ENCODE peak calls at places on chromosomes 6 and 20, in five cellular contexts. C, S, D, B and G are unnamed samples.
A peak's percentile ranks its signal among the peaks of the same experiment; 100 is the strongest.

GRCh38 chr20:47725248-47725973 is 59.9 kb downstream of the SULF2 start:
- DNase-seq in B (peak; percentile 72), S (peak; percentile 76), C (peak; percentile 73), D (peak; percentile 82), G (peak; percentile 65)

GRCh38 chr6:14009416-14009815 is 84.7 kb downstream of the RNF182 start:
- DNase-seq in S (no peak), B (no peak), D (no peak), C (no peak), G (no peak)

GRCh38 chr6:3742426-3743344 is 8.8 kb downstream of the PXDC1 start:
- DNase-seq in S (peak; percentile 94), B (peak; percentile 87), D (peak; percentile 48), C (peak; percentile 72), G (peak; percentile 86)

GRCh38 chr20:46992640-46993035 is 98.0 kb downstream of the EYA2 start:
- DNase-seq in S (no peak), D (no peak), B (no peak), C (no peak), G (no peak)

GRCh38 chr6:95176322-95176721 is 401.0 kb upstream of the MANEA start:
- DNase-seq in S (no peak), C (no peak), B (no peak), D (no peak), G (no peak)

GRCh38 chr6:149961728-149962425 is 1.9 kb upstream of the ULBP1 start:
- DNase-seq in D (peak; percentile 36), S (no peak), C (no peak), B (no peak), G (no peak)

GRCh38 chr6:38192486-38192885 is 373.0 kb downstream of the ZFAND3 start:
- DNase-seq in C (no peak), D (no peak), S (no peak), B (no peak), G (no peak)

GRCh38 chr6:165636415-165637048 is 26.5 kb downstream of the PDE10A start:
- DNase-seq in C (peak; percentile 64), B (no peak), D (no peak), S (no peak), G (no peak)

GRCh38 chr20:54173653-54174451 is at the start of gene CYP24A1:
- DNase-seq in C (no peak), S (peak; percentile 29), D (no peak), B (no peak), G (no peak)

GRCh38 chr6:163489584-163489983 is 75.1 kb downstream of the QKI start:
- DNase-seq in C (peak; percentile 35), B (no peak), D (no peak), S (no peak), G (no peak)

GRCh38 chr20:57712851-57713504 is 3.2 kb upstream of the PMEPA1 start:
- DNase-seq in B (no peak), D (no peak), C (no peak), S (no peak), G (no peak)

GRCh38 chr6:95286874-95287273 is 290.5 kb upstream of the MANEA start:
- DNase-seq in S (no peak), C (no peak), B (no peak), D (no peak), G (no peak)

GRCh38 chr6:15358579-15359327 is 112.9 kb downstream of the JARID2 start:
- DNase-seq in B (no peak), D (no peak), C (peak; percentile 46), S (no peak), G (no peak)

GRCh38 chr6:47634210-47635047 is 64.0 kb upstream of the ADGRF4 start:
- DNase-seq in D (no peak), B (no peak), S (no peak), C (no peak), G (no peak)

GRCh38 chr6:152685819-152686218 is 11.9 kb upstream of the MYCT1 start:
- DNase-seq in B (no peak), D (no peak), S (no peak), C (no peak), G (no peak)

GRCh38 chr6:31116661-31117385 is 2.2 kb downstream of the PSORS1C1 start:
- DNase-seq in C (no peak), B (peak; percentile 49), D (no peak), S (no peak), G (no peak)

GRCh38 chr20:32830437-32830836 is 10.7 kb downstream of the MAPRE1 start:
- DNase-seq in S (no peak), D (no peak), C (peak; percentile 34), B (no peak), G (peak; percentile 62)

GRCh38 chr6:108966855-108967755 is 118.9 kb downstream of the ARMC2 start:
- DNase-seq in C (peak; percentile 60), D (peak; percentile 7), S (peak; percentile 41), B (no peak), G (no peak)

DNA sequence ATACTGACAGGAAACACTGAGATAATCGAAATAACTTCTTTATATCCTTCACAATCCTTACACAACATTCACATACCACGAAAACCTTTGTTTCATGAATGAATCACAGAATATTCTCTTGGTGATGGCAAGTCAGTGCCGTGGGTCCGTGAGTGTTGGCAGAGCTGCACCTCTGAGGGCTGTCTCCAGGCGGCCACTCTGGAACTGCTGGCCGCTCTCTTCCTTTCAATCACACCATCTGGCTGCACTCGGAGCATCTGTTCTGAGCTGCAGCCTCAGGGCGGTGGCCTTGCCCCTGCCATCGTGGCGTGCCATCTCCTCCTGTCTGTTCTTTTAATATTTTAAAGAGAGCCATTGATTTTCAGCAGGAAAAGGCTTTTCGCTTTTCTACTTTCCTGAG is 129.4 kb upstream of the AFDN start:
- DNase-seq in S (no peak), C (no peak), B (no peak), D (no peak), G (no peak)
- H3K9me3 ChIP-seq in S (no peaks in the 10 kb centered on the region), C (peaks cover 27% of the 10 kb centered on the region), B (no peaks in the 10 kb centered on the region), D (no peaks in the 10 kb centered on the region), G (no peaks in the 10 kb centered on the region)

GRCh38 chr20:38113401-38114325 is 51.4 kb downstream of the TGM2 start:
- DNase-seq in B (no peak), C (no peak), D (peak; percentile 27), S (no peak), G (no peak)
- TF ChIP-seq POLR2A in B (no peak), C (no peak), D (no peak), S (no peak), G (no peak)

GRCh38 chr6:22318404-22318803 is 21.6 kb upstream of the PRL start:
- DNase-seq in S (no peak), C (no peak), B (no peak), D (no peak), G (no peak)
- H3K9me3 ChIP-seq in S (peaks cover 9% of the 10 kb centered on the region), C (peaks cover 6% of the 10 kb centered on the region), B (peaks cover 6% of the 10 kb centered on the region), D (no peaks in the 10 kb centered on the region), G (no peaks in the 10 kb centered on the region)

GRCh38 chr6:26473429-26473757 is 15.6 kb downstream of the BTN2A1 start:
- DNase-seq in C (no peak), S (no peak), D (no peak), B (no peak), G (no peak)

GRCh38 chr6:26471970-26472369 is 14.2 kb downstream of the BTN2A1 start:
- DNase-seq in C (no peak), D (no peak), S (no peak), B (no peak), G (no peak)

GRCh38 chr6:26472549-26473245 is 14.9 kb downstream of the BTN2A1 start:
- DNase-seq in B (no peak), S (no peak), D (no peak), C (no peak), G (no peak)

GRCh38 chr6:26474439-26474881 is 16.7 kb downstream of the BTN2A1 start:
- DNase-seq in C (no peak), B (no peak), S (no peak), D (no peak), G (no peak)

DNA sequence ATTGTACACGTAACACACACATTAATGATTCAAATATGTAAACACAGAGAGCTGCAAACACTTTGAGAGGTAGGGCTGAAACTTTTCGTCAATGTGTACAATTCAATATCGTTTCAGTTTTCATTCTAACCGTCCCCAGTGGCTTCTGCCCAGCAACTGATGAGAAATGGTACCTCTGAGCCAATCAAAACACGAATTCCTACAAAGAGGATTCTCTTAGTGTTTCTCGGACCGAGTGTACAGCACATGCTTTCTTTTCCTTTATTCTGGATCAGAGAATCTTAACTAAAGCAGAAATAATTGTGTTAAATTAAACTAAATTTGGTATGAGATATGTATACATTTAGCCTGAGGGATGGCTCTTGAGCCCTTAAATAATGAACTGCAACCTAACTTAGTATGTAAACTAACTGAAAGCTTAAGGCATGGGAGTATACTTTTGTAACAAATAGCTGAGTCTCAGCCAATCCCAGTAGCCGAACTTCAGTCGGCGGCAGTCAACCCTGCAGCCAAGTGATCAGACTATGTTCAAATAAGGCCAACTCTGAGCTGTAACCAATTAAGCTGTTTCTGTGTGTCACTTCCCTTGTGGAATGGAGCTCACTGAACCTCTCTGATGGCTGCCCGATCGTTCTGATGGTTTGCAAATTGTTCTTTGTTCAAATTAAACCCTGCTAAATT is 16.1 kb downstream of the BTN2A1 start:
- DNase-seq in S (peak; percentile 87), C (peak; percentile 97), B (peak; percentile 74), D (peak; percentile 83), G (peak; percentile 84)
- TF ChIP-seq POLR2A in S (no peak), C (peak; percentile 79), B (peak; percentile 68), D (peak; percentile 58), G (peak; percentile 69)

GRCh38 chr6:71556141-71556540 is 267.5 kb downstream of the OGFRL1 start:
- DNase-seq in C (no peak), S (no peak), B (no peak), D (no peak), G (no peak)
- H3K9me3 ChIP-seq in C (peaks cover 8% of the 10 kb centered on the region), S (peaks cover 40% of the 10 kb centered on the region), B (no peaks in the 10 kb centered on the region), D (no peaks in the 10 kb centered on the region), G (no peaks in the 10 kb centered on the region)

DNA sequence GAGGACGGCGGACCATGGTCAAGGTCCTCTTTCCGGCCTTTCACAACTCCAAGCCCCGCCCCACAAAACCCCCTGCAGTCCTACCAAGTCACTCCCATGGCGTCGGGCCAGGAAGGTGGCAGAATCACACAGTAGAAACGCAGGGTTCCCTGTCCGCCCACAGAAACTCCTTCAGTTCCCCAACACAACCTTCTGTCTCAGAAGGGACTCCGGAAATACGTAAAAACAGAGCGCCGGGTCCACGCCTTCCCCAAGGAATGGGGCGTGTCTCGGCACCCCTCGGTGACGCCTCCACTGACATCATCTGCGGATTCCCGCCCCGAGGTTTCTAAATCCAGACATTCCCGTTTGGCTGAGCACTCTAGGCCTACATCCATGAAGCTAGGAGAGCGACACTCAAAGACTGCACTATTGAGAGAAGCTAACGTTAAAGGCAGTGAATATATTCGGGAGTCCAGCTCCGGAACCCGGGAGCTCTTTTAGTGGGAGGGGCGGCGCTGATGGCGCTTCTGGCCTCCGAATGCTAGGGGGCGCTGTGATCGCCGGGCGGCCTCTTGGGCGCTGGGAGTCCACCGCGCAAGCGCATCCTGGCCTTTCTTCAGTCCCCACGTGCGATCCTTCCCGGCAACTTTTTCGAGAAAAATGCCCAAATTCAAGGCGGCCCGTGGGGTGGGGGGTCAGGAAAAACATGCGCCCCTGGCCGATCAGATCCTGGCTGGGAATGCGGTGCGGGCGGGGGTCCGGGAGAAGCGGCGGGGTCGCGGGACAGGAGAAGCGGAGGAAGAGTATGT is at the start of the genes BYSL and MED20:
- DNase-seq in S (peak; percentile 94), D (peak; percentile 95), C (peak; percentile 94), B (peak; percentile 92), G (peak; percentile 95)
- TF ChIP-seq POLR2A in S (peak; percentile 23), D (peak; percentile 76), C (peak; percentile 78), B (peak; percentile 48), G (peak; percentile 66)

GRCh38 chr6:93713974-93714373 is 294.6 kb upstream of the EPHA7 start:
- DNase-seq in S (no peak), D (no peak), C (no peak), B (no peak), G (no peak)
- H3K9me3 ChIP-seq in S (peaks cover 21% of the 10 kb centered on the region), D (peaks cover 32% of the 10 kb centered on the region), C (peaks cover 11% of the 10 kb centered on the region), B (peaks cover 10% of the 10 kb centered on the region), G (no peaks in the 10 kb centered on the region)